ENCODE peak calls at places on chromosomes 16 and 17, in nine cellular contexts. M is keratinocyte, G is left ventricle myocardium inferior, H is HL-60, V is heart left ventricle, R is right lobe of liver, D is right atrium auricular region, T is dorsolateral prefrontal cortex, F is bronchial epithelial cell. P is an unnamed sample.

GRCh38 chr16:28317040-28317880 is 24.9 kb downstream of the SBK1 start:
- DNase-seq in R (peak; percentile 64), H (no peak), G (peak; percentile 41), F (peak; percentile 30), M (no peak), V (peak; percentile 51), D (peak; percentile 60), T (no peak), P (peak; percentile 58)

GRCh38 chr16:29232811-29233704 is 173.5 kb downstream of the NPIPB11 start:
- DNase-seq in G (no peak), M (no peak), F (no peak), T (no peak), H (no peak), V (no peak), D (peak; percentile 23), R (no peak), P (no peak)

GRCh38 chr17:56756536-56756935 is 77.2 kb downstream of the C17orf67 start:
- DNase-seq in V (no peak), D (no peak), F (peak; percentile 80), R (no peak), H (no peak), M (peak; percentile 26), T (no peak), G (no peak), P (no peak)

GRCh38 chr17:33709881-33710280 is 416.8 kb upstream of the ASIC2 start:
- DNase-seq in D (no peak), R (no peak), M (no peak), T (no peak), H (no peak), G (no peak), F (no peak), V (no peak), P (no peak)

GRCh38 chr17:73365203-73365933 is 53.6 kb upstream of the CDC42EP4 start:
- DNase-seq in F (no peak), D (no peak), V (no peak), H (no peak), T (no peak), M (no peak), R (no peak), G (peak; percentile 35), P (no peak)

GRCh38 chr16:70520612-70521297 is 2.6 kb downstream of the COG4 start:
- DNase-seq in F (peak; percentile 59), V (no peak), T (no peak), R (no peak), M (no peak), G (no peak), D (no peak), H (peak; percentile 69), P (no peak)

GRCh38 chr16:72203401-72203800 is 31.4 kb upstream of the PMFBP1 start:
- DNase-seq in H (peak; percentile 74), F (peak; percentile 62), D (peak; percentile 62), G (no peak), V (peak; percentile 33), T (no peak), M (no peak), R (no peak), P (no peak)

GRCh38 chr16:67268136-67268579 is 11.2 kb upstream of the PLEKHG4 start:
- DNase-seq in G (peak; percentile 48), F (peak; percentile 77), H (no peak), T (no peak), D (peak; percentile 88), M (no peak), V (peak; percentile 64), R (no peak), P (no peak)

GRCh38 chr16:21223787-21224186 is 9.7 kb upstream of the ANKS4B start:
- DNase-seq in G (no peak), V (no peak), H (no peak), M (no peak), R (no peak), D (no peak), F (no peak), T (no peak), P (no peak)

GRCh38 chr17:5773942-5774341 is 189.6 kb upstream of the NLRP1 start:
- DNase-seq in R (no peak), D (no peak), G (no peak), T (no peak), V (no peak), H (no peak), F (no peak), M (no peak), P (no peak)

GRCh38 chr17:40310882-40311391 is 2.0 kb downstream of the RARA start:
- DNase-seq in M (no peak), R (peak; percentile 41), F (no peak), V (peak; percentile 78), G (peak; percentile 61), T (peak; percentile 39), H (no peak), D (no peak), P (no peak)

GRCh38 chr17:48614904-48615211 is 234 bp downstream of the HOXB8 start:
- DNase-seq in M (no peak), F (no peak), R (no peak), T (no peak), D (no peak), G (no peak), V (no peak), H (no peak), P (no peak)

GRCh38 chr16:88320947-88321634 is 61.7 kb upstream of the ZNF469 start:
- DNase-seq in V (no peak), R (no peak), D (no peak), M (no peak), F (no peak), T (no peak), G (no peak), H (no peak), P (no peak)

GRCh38 chr17:44384823-44385286 is 4.6 kb downstream of the ITGA2B start:
- DNase-seq in R (no peak), V (no peak), T (no peak), G (no peak), H (no peak), D (no peak), M (no peak), F (no peak), P (no peak)

DNA sequence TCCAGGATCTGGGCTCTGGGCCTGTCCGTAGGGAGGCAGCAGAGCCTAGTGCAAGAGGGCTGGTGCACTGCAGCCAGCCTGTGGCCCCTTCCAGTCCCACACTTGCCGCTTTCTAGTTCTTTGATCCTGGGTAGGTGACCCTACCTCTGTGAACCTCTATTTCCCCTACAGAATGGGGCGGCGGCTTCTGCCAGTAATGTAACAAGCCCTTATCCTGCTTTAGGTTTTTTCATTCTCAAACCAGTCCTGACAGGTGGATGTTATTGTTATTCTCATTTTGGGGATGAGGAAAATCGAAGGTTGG is 744 bp downstream of the E4F1 start:
- DNase-seq in G (no peak), M (no peak), D (no peak), T (no peak), F (peak; percentile 36), R (no peak), H (no peak), V (no peak), P (no peak)
- TF ChIP-seq CTCF in G (no peak), M (no peak), D (no peak), T (no peak), F (peak; percentile 29), R (peak; percentile 44), H (no peak), V (no peak), P (no peak)

GRCh38 chr17:51322390-51323029 is 62.2 kb downstream of the UTP18 start:
- DNase-seq in R (no peak), F (peak; percentile 44), H (no peak), V (no peak), T (no peak), M (no peak), G (no peak), D (no peak), P (no peak)
- TF ChIP-seq CTCF in R (peak; percentile 49), F (peak; percentile 50), H (peak; percentile 43), V (no peak), T (peak; percentile 64), M (peak; percentile 68), G (peak; percentile 13), D (no peak), P (peak; percentile 57)

DNA sequence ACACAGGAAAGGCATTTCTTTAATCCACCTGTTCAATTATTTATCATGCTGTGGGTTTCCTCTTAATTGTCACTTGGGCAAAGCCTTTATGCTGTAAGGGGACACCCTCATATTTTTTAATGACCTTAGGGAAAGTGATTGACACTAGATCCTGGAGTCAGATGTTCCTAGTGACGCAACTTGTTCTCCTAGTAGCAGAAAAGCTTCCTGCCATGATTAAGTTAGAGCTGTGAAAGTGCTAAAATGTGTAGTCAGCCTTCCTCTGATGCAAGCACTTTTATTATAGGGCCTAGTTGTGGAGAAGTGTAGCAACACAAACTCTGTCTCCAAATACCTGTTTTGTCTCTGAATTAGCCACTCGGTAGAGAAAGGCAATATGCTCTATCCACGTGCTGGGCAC is 12.3 kb downstream of the TMEM100 start:
- DNase-seq in T (no peak), D (no peak), M (no peak), G (no peak), V (no peak), R (no peak), H (no peak), F (peak; percentile 49), P (no peak)
- TF ChIP-seq CTCF in T (no peak), D (no peak), M (no peak), G (no peak), V (no peak), R (no peak), H (no peak), F (no peak), P (no peak)

GRCh38 chr17:54029196-54029595 is 206.5 kb downstream of the KIF2B start:
- DNase-seq in G (no peak), M (no peak), R (no peak), T (no peak), H (no peak), D (no peak), V (no peak), F (no peak), P (no peak)
- TF ChIP-seq CTCF in G (no peak), M (no peak), R (no peak), T (no peak), H (no peak), D (no peak), V (no peak), F (no peak), P (no peak)

GRCh38 chr17:80660527-80661198 is 116.0 kb downstream of the RPTOR start:
- DNase-seq in V (no peak), M (no peak), T (no peak), R (no peak), H (no peak), D (no peak), G (no peak), F (no peak), P (no peak)
- TF ChIP-seq CTCF in V (no peak), M (no peak), T (no peak), R (no peak), H (no peak), D (no peak), G (no peak), F (no peak), P (no peak)

P was measured in D721Med.